ENCODE peak calls at places on chromosome 16, in five cellular contexts. T, F, I, X and D are unnamed samples.

GRCh38 chr16:4520913-4521312 is 17.7 kb downstream of the CDIP1 start:
- DNase-seq in T (no peak), F (no peak), I (no peak), X (no peak), D (no peak)

GRCh38 chr16:11079657-11080187 is 135.4 kb downstream of the CLEC16A start:
- DNase-seq in T (no peak), F (no peak), I (peak; percentile 77), X (no peak), D (no peak)

GRCh38 chr16:83116274-83116892 is 489.6 kb downstream of the CDH13 start:
- DNase-seq in T (no peak), F (no peak), I (no peak), X (no peak), D (peak; percentile 39)

GRCh38 chr16:4200781-4201137 is 41.1 kb downstream of the SRL start:
- DNase-seq in T (no peak), F (no peak), I (no peak), X (no peak), D (no peak)

GRCh38 chr16:71440669-71441347 is 1.0 kb downstream of the TLE7 start:
- DNase-seq in T (no peak), F (no peak), I (peak; percentile 57), X (no peak), D (peak; percentile 77)

GRCh38 chr16:70427786-70428177 is 11.1 kb downstream of the ST3GAL2 start:
- DNase-seq in T (no peak), F (no peak), I (no peak), X (no peak), D (no peak)

GRCh38 chr16:46929378-46930332 is 43.8 kb downstream of the DNAJA2 start:
- DNase-seq in T (peak; percentile 62), F (peak; percentile 18), I (peak; percentile 92), X (no peak), D (peak; percentile 84)

GRCh38 chr16:76197925-76198324 is 79.3 kb upstream of the CNTNAP4 start:
- DNase-seq in T (no peak), F (no peak), I (peak; percentile 10), X (no peak), D (no peak)

GRCh38 chr16:89565506-89566372 is 5.3 kb downstream of the RPL13 start:
- DNase-seq in T (peak; percentile 74), F (peak; percentile 69), I (peak; percentile 84), X (no peak), D (peak; percentile 85)

GRCh38 chr16:70460737-70461261 is 6.4 kb downstream of the FCSK start:
- DNase-seq in T (no peak), F (no peak), I (peak; percentile 65), X (no peak), D (no peak)

GRCh38 chr16:64051826-64052225 is 1070.0 kb downstream of the CDH11 start:
- DNase-seq in T (no peak), F (no peak), I (no peak), X (no peak), D (peak; percentile 65)

DNA sequence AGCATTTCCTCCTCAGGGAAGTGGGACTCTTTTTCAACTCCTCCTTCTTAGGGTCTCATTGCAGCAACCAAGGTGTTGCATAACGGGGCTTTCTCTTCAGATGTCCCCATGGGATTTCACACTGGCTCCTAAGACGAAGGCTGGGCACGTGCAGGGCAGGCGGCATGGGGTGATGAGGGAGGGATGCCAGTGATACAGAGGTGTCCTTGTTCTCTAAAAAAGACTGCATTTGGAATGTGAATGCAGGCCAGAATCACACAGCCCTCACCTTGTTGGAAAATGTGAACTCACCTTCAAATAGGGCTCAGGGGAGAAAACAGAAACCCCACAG is 105.6 kb downstream of the XYLT1 start:
- DNase-seq in T (no peak), F (no peak), I (no peak), X (no peak), D (no peak)
- H3K4me2 ChIP-seq in T (no peak overlapping the region), F (no peak overlapping the region), I (peak overlapping the region; percentile 56), X (no peak overlapping the region), D (peak overlapping the region; percentile 39)

GRCh38 chr16:57537596-57538234 is 1.3 kb upstream of the CCDC102A start:
- DNase-seq in T (no peak), F (no peak), I (no peak), X (no peak), D (no peak)
- TF ChIP-seq REST in T (no peak), F (no peak), I (no peak), X (no peak), D (no peak)

DNA sequence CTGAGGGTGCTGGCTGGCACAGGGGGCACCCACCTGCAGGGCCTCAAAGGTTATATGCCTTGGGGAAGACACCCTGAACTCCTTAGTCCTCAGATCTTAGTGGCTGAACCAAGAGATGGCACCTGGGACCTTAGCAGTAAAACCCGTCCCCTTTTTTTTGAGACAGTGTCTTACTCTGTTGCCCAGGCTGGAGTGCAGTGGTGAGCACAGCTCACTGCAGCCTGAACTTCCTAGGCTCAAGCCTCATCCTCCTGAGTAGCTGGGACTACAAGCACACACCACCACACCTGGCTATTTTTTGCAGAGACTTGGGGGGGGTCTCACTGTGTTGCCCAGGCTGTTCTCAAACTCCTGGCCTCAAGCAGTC is 237.2 kb downstream of the MRTFB start:
- DNase-seq in T (no peak), F (no peak), I (no peak), X (no peak), D (no peak)
- H3K4me2 ChIP-seq in T (peak overlapping the region; percentile 94), F (peak overlapping the region; percentile 77), I (no peak overlapping the region), X (peak overlapping the region; percentile 89), D (peak overlapping the region; percentile 98)

GRCh38 chr16:51813609-51814008 is 662.5 kb upstream of the SALL1 start:
- DNase-seq in T (no peak), F (no peak), I (no peak), X (no peak), D (peak; percentile 78)
- TF ChIP-seq REST in T (no peak), F (no peak), I (no peak), X (no peak), D (no peak)

GRCh38 chr16:68146583-68146982 is 61.4 kb downstream of the NFATC3 start:
- DNase-seq in T (peak; percentile 39), F (no peak), I (peak; percentile 50), X (no peak), D (peak; percentile 12)

GRCh38 chr16:68144008-68144407 is 58.8 kb downstream of the NFATC3 start:
- DNase-seq in T (no peak), F (no peak), I (no peak), X (no peak), D (no peak)

GRCh38 chr16:68149596-68149995 is 64.4 kb downstream of the NFATC3 start:
- DNase-seq in T (no peak), F (no peak), I (no peak), X (no peak), D (no peak)

DNA sequence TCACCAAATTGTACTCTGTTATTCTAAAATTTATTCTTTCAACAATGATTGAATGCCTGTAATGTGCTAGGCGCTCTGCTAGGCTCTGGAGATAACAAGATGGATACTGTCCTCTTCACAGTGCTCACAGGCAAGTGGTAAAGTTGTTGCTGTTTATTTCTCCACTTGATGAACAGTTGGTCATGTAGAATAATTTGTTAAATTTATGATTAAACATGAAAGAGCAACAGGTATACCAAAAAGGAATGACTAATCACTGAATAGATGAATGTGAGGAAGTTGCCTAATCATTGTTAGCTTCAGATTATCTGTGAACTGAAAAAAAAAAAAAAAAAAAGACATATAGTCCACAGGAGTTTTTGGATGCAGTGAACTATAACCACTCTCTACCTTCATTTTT is 62.3 kb downstream of the NFATC3 start:
- DNase-seq in T (no peak), F (no peak), I (no peak), X (no peak), D (no peak)
- H3K4me2 ChIP-seq in T (no peak overlapping the region), F (no peak overlapping the region), I (no peak overlapping the region), X (no peak overlapping the region), D (no peak overlapping the region)

DNA sequence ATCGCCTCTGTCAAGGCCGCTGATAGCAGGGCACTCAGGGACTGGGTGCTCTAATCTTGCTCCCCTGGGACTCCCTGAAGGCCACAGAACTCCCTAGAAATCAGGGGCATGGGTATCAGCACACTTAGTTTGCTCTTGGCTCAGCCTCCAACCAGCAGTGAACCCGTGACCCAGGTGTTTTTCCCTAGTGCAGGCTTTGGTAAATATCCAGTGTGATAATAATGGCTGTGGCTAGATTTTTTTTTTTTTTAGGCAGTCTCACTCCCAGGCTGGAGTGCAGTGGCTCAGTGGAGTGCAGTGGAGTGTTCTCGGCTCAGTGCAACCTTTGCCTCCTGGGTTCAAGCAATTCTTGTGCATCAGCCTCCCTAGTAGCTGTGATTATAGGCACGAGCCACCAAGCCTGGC is 10.3 kb downstream of the NUPR1 start:
- DNase-seq in T (no peak), F (no peak), I (no peak), X (no peak), D (no peak)
- TF ChIP-seq REST in T (no peak), F (no peak), I (no peak), X (no peak), D (no peak)

DNA sequence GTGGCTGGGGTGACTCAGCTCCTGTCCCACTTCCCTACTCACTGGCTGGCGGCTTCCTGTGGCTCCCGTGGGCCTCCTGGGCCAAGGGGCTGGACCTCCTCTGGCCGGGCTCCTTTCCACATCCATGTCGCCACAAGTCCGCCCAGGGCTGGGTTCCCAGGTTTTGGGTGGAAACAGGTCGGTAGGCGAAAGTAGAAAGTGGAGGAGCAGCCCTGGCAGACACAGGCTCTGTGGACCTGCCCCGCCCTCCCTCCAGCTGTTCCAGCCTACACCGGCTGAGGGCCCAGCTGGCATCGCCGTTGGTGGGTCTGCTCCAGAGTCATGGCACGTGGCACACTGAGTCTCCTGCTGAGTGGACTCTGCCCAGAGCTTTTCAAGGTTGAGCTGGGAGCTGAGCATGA is 28.7 kb downstream of the GSE1 start:
- DNase-seq in T (peak; percentile 35), F (no peak), I (no peak), X (no peak), D (no peak)
- H3K4me2 ChIP-seq in T (no peak overlapping the region), F (no peak overlapping the region), I (no peak overlapping the region), X (no peak overlapping the region), D (no peak overlapping the region)